ENCODE peak calls at places on chromosomes 16 and 17, in six cellular contexts. T is mucosa of descending colon, D is tibial artery, K is nephron progenitor cell, S is tibial nerve, W is A549. Z is an unnamed sample.
A peak's percentile ranks its signal among the peaks of the same experiment; 100 is the strongest.

GRCh38 chr17:66655861-66656260 is 179.1 kb upstream of the CACNG5 start:
- DNase-seq in S (no peak), D (no peak), T (no peak), K (no peak), W (no peak), Z (no peak)

GRCh38 chr16:10584956-10585561 is 4.7 kb upstream of the EMP2 start:
- DNase-seq in W (no peak), K (no peak), S (no peak), T (no peak), D (no peak), Z (no peak)

GRCh38 chr17:144936-145670 is 7.7 kb downstream of the SCGB1C2 start:
- DNase-seq in S (no peak), W (no peak), K (no peak), D (no peak), T (peak; percentile 3), Z (no peak)

GRCh38 chr17:40857535-40857934 is 9.5 kb downstream of the KRT12 start:
- DNase-seq in W (no peak), K (no peak), D (peak; percentile 34), T (no peak), S (no peak), Z (no peak)

GRCh38 chr17:28953444-28954118 is 2.3 kb upstream of the PHF12 start:
- DNase-seq in W (peak; percentile 68), D (peak; percentile 45), K (peak; percentile 83), S (no peak), T (no peak), Z (peak; percentile 60)

GRCh38 chr16:70162041-70162451 is 11.5 kb upstream of the CLEC18C start:
- DNase-seq in T (no peak), K (no peak), S (no peak), D (no peak), W (peak; percentile 64), Z (peak; percentile 24)

GRCh38 chr16:82713778-82714177 is 87.0 kb downstream of the CDH13 start:
- DNase-seq in T (no peak), D (no peak), K (no peak), S (no peak), W (no peak), Z (no peak)

GRCh38 chr17:54738496-54738895 is 162.2 kb upstream of the TOM1L1 start:
- DNase-seq in W (no peak), S (no peak), D (no peak), K (no peak), T (no peak), Z (no peak)

GRCh38 chr17:65442691-65443090 is 118.8 kb downstream of the AXIN2 start:
- DNase-seq in S (no peak), D (no peak), W (no peak), T (no peak), K (no peak), Z (no peak)

GRCh38 chr16:85924675-85925074 is 25.7 kb downstream of the IRF8 start:
- DNase-seq in D (no peak), W (no peak), T (no peak), S (no peak), K (no peak), Z (no peak)

GRCh38 chr16:47008174-47008573 is 34.7 kb upstream of the DNAJA2 start:
- DNase-seq in W (no peak), S (no peak), T (no peak), D (no peak), K (no peak), Z (no peak)

GRCh38 chr16:20074089-20074956 is 633 bp upstream of the GPR139 start:
- DNase-seq in D (no peak), K (no peak), W (no peak), S (no peak), T (no peak), Z (no peak)

GRCh38 chr17:6639651-6640535 is 618 bp downstream of the KIAA0753 start:
- DNase-seq in D (no peak), W (peak; percentile 43), S (no peak), T (peak; percentile 64), K (peak; percentile 63), Z (peak; percentile 33)

GRCh38 chr17:55417411-55418268 is 4.0 kb downstream of the MMD start:
- DNase-seq in W (no peak), S (no peak), T (no peak), D (no peak), K (no peak), Z (no peak)

GRCh38 chr16:55622930-55623561 is 32.7 kb upstream of the SLC6A2 start:
- DNase-seq in T (no peak), W (peak; percentile 39), D (no peak), S (no peak), K (peak; percentile 13), Z (no peak)

GRCh38 chr17:72361892-72362291 is 241.1 kb downstream of the SOX9 start:
- DNase-seq in T (no peak), K (no peak), S (no peak), D (no peak), W (no peak), Z (no peak)

GRCh38 chr17:56540791-56541190 is 52.7 kb upstream of the NOG start:
- DNase-seq in W (no peak), K (no peak), S (no peak), T (no peak), D (no peak), Z (no peak)

GRCh38 chr16:740764-741505 is at the start of gene CIAO3:
- DNase-seq in K (peak; percentile 94), S (peak; percentile 74), D (peak; percentile 78), T (peak; percentile 94), W (peak; percentile 93), Z (peak; percentile 98)

GRCh38 chr17:51947160-51947559 is 211.4 kb downstream of the CA10 start:
- DNase-seq in S (no peak), T (no peak), K (no peak), D (no peak), W (no peak), Z (no peak)

GRCh38 chr16:75206749-75207451 is at the start of gene CTRB2:
- DNase-seq in S (no peak), W (no peak), D (no peak), K (no peak), T (no peak), Z (no peak)

GRCh38 chr17:55513885-55514590 is 2.8 kb upstream of the SMIM36 start:
- DNase-seq in D (peak; percentile 76), S (peak; percentile 63), T (peak; percentile 39), K (peak; percentile 74), W (peak; percentile 79), Z (peak; percentile 59)

GRCh38 chr17:77958716-77959215 is 263 bp downstream of the TNRC6C start:
- DNase-seq in K (no peak), D (no peak), T (no peak), S (no peak), W (no peak), Z (no peak)

GRCh38 chr17:19250421-19251141 is 13.4 kb downstream of the EPN2 start:
- DNase-seq in K (no peak), T (no peak), S (no peak), W (no peak), D (peak; percentile 62), Z (no peak)

GRCh38 chr17:37570527-37571093 is 38.6 kb downstream of the SYNRG start:
- DNase-seq in W (peak; percentile 81), K (peak; percentile 29), D (no peak), T (peak; percentile 68), S (no peak), Z (peak; percentile 34)

GRCh38 chr17:43940630-43941029 is 1.6 kb downstream of the PPY start:
- DNase-seq in K (peak; percentile 80), W (peak; percentile 58), T (no peak), D (no peak), S (no peak), Z (no peak)
- TF ChIP-seq CTCF in K (peak; percentile 79), W (peak; percentile 37), T (no peak), D (no peak), S (no peak), Z (peak; percentile 39)

DNA sequence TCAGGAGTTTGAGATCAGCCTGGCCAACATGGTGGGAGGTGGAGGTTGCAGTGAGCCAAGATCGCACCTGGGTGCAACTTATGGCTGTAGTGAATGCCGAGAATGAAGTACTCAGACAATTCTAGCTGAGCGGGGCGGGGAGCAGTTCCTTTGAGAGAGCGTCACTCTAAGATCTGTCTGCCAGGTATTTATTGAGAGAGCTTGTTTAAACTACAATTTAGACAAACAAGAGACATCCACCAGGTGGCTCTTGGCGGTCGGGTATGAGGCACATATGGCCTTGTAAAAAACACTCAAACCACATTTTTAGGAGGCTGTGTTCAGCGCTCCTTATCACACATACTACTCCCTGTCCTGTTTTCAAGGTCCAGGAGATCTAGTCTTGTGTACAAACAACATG is 40.6 kb upstream of the CDH1 start:
- DNase-seq in W (no peak), S (no peak), K (no peak), D (no peak), T (peak; percentile 48), Z (no peak)
- TF ChIP-seq CTCF in W (no peak), S (no peak), K (no peak), D (no peak), T (no peak), Z (no peak)

DNA sequence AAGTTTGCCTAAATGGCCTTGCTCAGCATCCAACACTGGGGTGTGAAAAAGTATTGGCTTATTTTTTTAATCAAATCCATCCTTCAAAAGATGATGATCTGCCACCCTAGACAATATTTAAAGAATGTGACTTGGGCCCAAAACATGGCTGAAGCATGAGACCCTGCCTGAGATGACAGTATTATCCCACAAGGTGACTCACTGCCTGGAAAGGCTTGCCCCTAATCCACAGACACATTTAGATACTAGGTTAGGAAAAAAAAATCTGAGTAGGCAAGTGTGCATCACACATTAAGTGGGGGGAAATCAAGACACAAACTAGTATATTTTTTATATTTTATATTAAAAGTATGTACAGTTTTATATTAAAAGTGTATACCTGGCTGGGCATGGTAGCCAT is 38.4 kb downstream of the TOM1L2 start:
- DNase-seq in D (no peak), W (no peak), S (no peak), K (no peak), T (no peak), Z (no peak)
- TF ChIP-seq CTCF in D (no peak), W (no peak), S (no peak), K (no peak), T (no peak), Z (no peak)

GRCh38 chr17:73419896-73420295 is 108.1 kb upstream of the CDC42EP4 start:
- DNase-seq in D (no peak), T (no peak), W (no peak), K (no peak), S (no peak), Z (no peak)

GRCh38 chr17:73419051-73419450 is 107.2 kb upstream of the CDC42EP4 start:
- DNase-seq in K (no peak), D (no peak), S (no peak), T (no peak), W (no peak), Z (no peak)

GRCh38 chr17:73422121-73422520 is 110.3 kb upstream of the CDC42EP4 start:
- DNase-seq in T (no peak), D (no peak), S (no peak), W (no peak), K (no peak), Z (no peak)

GRCh38 chr17:73423159-73423715 is 111.4 kb upstream of the CDC42EP4 start:
- DNase-seq in D (no peak), S (no peak), T (no peak), W (no peak), K (no peak), Z (no peak)

GRCh38 chr17:73420897-73421296 is 109.1 kb upstream of the CDC42EP4 start:
- DNase-seq in T (no peak), W (peak; percentile 65), K (no peak), S (no peak), D (no peak), Z (no peak)
- TF ChIP-seq CTCF in T (no peak), W (peak; percentile 16), K (no peak), S (no peak), D (no peak), Z (no peak)

Z was measured in GM13977.